ENCODE peak calls at places on chromosome 13, in ten cellular contexts. N, V, M, C, L, D, W, A, P and F are unnamed samples. For H3K4me1, the result is how much of the 10 kb centered on the place peaks cover.

GRCh38 chr13:51625555-51626345 is 41.5 kb downstream of the WDFY2 start:
- DNase-seq in C (no peak), V (no peak), M (no peak), P (no peak), L (peak), W (no peak), D (no peak), N (no peak), A (no peak), F (no peak)

GRCh38 chr13:99892189-99892588 is 79.4 kb downstream of the ZIC5 start:
- DNase-seq in C (peak), L (no peak), D (no peak), M (no peak), N (no peak), V (peak), W (no peak), A (no peak), P (no peak), F (no peak)

GRCh38 chr13:19633340-19634128 is at the start of gene MPHOSPH8:
- DNase-seq in W (peak), P (peak), C (peak), V (peak), L (peak), M (peak), D (peak), A (peak), N (peak), F (peak)

GRCh38 chr13:26759156-26759906 is 1.3 kb downstream of the GPR12 start:
- DNase-seq in P (no peak), C (peak), A (no peak), W (no peak), N (no peak), M (no peak), V (no peak), L (no peak), D (no peak), F (no peak)

GRCh38 chr13:21124853-21125252 is 51.5 kb downstream of the SKA3 start:
- DNase-seq in C (peak), A (no peak), M (no peak), L (no peak), D (no peak), V (no peak), P (no peak), N (no peak), W (no peak), F (no peak)

GRCh38 chr13:76884167-76884566 is 2.0 kb downstream of the KCTD12 start:
- DNase-seq in L (peak), N (no peak), A (no peak), V (peak), D (peak), W (peak), M (peak), C (peak), P (no peak), F (no peak)

GRCh38 chr13:34810996-34811395 is 131.1 kb upstream of the NBEA start:
- DNase-seq in V (no peak), D (no peak), W (no peak), A (no peak), C (no peak), M (no peak), L (no peak), N (no peak), P (no peak), F (no peak)

GRCh38 chr13:79056706-79057105 is 349.3 kb downstream of the RBM26 start:
- DNase-seq in V (no peak), W (no peak), L (no peak), D (no peak), A (no peak), N (no peak), C (peak), M (no peak), P (no peak), F (no peak)

GRCh38 chr13:92187378-92187989 is 789.1 kb downstream of the GPC5 start:
- DNase-seq in P (peak), D (no peak), M (no peak), A (no peak), W (no peak), L (no peak), C (peak), N (no peak), V (no peak), F (no peak)

GRCh38 chr13:21913010-21913409 is 242.1 kb downstream of the FGF9 start:
- DNase-seq in V (no peak), W (no peak), L (no peak), P (no peak), A (no peak), C (peak), M (no peak), N (no peak), D (no peak), F (no peak)

GRCh38 chr13:112226320-112227002 is 149.7 kb upstream of the SPACA7 start:
- DNase-seq in W (no peak), L (no peak), V (no peak), N (no peak), C (no peak), P (no peak), A (peak), D (peak), M (no peak), F (no peak)

GRCh38 chr13:51370116-51370515 is 30.6 kb downstream of the SERPINE3 start:
- DNase-seq in D (no peak), M (no peak), N (no peak), P (no peak), W (no peak), V (no peak), C (no peak), L (no peak), A (no peak), F (no peak)

GRCh38 chr13:46553521-46553885 is 533 bp downstream of the LRCH1 start:
- DNase-seq in V (no peak), C (peak), A (no peak), P (no peak), N (peak), D (no peak), M (no peak), L (no peak), W (peak), F (no peak)

GRCh38 chr13:79966039-79966438 is 374.9 kb downstream of the SPRY2 start:
- DNase-seq in C (no peak), N (no peak), A (no peak), M (no peak), D (no peak), V (no peak), W (no peak), P (no peak), L (no peak), F (no peak)

GRCh38 chr13:24052547-24052981 is 108.0 kb upstream of the SPATA13 start:
- DNase-seq in D (no peak), L (no peak), N (no peak), M (no peak), P (no peak), V (no peak), C (no peak), A (no peak), W (peak), F (no peak)

GRCh38 chr13:51793570-51794273 is 10.2 kb downstream of the DHRS12 start:
- DNase-seq in N (no peak), M (peak), V (no peak), W (peak), L (no peak), C (no peak), A (no peak), P (no peak), D (no peak), F (no peak)

GRCh38 chr13:114129649-114130062 is 2.8 kb downstream of the RASA3 start:
- DNase-seq in C (no peak), M (no peak), A (no peak), D (peak), N (no peak), L (no peak), V (no peak), W (peak), P (no peak), F (no peak)

GRCh38 chr13:106696719-106697118 is 128.8 kb upstream of the ARGLU1 start:
- DNase-seq in M (no peak), W (no peak), D (no peak), N (no peak), C (no peak), P (no peak), V (no peak), A (no peak), L (no peak), F (no peak)

GRCh38 chr13:73720216-73720840 is 413.9 kb downstream of the KLF12 start:
- DNase-seq in L (no peak), P (no peak), N (no peak), W (no peak), C (no peak), D (no peak), A (no peak), V (no peak), M (no peak), F (no peak)

GRCh38 chr13:51785592-51786424 is 18.2 kb downstream of the DHRS12 start:
- DNase-seq in L (peak), A (no peak), P (no peak), D (no peak), N (no peak), M (peak), V (no peak), C (no peak), W (peak), F (no peak)

GRCh38 chr13:99655351-99656091 is 154.2 kb downstream of the TM9SF2 start:
- DNase-seq in W (no peak), P (no peak), N (no peak), A (no peak), M (no peak), C (no peak), L (no peak), V (no peak), D (no peak), F (peak)

GRCh38 chr13:47480121-47480520 is 521.0 kb downstream of the SUCLA2 start:
- DNase-seq in C (no peak), P (no peak), D (no peak), W (no peak), M (no peak), L (no peak), N (no peak), A (no peak), V (no peak), F (no peak)

GRCh38 chr13:113567681-113568080 is 16.9 kb upstream of the TFDP1 start:
- DNase-seq in L (peak), V (no peak), W (no peak), M (no peak), P (no peak), C (no peak), N (peak), A (no peak), D (peak), F (peak)

GRCh38 chr13:41007359-41008118 is 11.6 kb downstream of the ELF1 start:
- DNase-seq in N (no peak), A (no peak), C (peak), W (no peak), P (no peak), D (no peak), L (no peak), V (no peak), M (no peak), F (no peak)
- H3K4me1 ChIP-seq in N (under half), A (half or more), C (under half), W (under half), P (under half), D (under half), L (half or more), V (under half), M (half or more), F (under half)

GRCh38 chr13:59094149-59094548 is 1069.6 kb downstream of the DIAPH3 start:
- DNase-seq in D (no peak), N (no peak), W (no peak), M (no peak), A (no peak), P (no peak), C (no peak), L (no peak), V (no peak), F (no peak)
- TF ChIP-seq POLR2AphosphoS5 in D (no peak), N (no peak), W (no peak), M (no peak), A (no peak), P (no peak), C (no peak), L (no peak), V (no peak), F (no peak)

DNA sequence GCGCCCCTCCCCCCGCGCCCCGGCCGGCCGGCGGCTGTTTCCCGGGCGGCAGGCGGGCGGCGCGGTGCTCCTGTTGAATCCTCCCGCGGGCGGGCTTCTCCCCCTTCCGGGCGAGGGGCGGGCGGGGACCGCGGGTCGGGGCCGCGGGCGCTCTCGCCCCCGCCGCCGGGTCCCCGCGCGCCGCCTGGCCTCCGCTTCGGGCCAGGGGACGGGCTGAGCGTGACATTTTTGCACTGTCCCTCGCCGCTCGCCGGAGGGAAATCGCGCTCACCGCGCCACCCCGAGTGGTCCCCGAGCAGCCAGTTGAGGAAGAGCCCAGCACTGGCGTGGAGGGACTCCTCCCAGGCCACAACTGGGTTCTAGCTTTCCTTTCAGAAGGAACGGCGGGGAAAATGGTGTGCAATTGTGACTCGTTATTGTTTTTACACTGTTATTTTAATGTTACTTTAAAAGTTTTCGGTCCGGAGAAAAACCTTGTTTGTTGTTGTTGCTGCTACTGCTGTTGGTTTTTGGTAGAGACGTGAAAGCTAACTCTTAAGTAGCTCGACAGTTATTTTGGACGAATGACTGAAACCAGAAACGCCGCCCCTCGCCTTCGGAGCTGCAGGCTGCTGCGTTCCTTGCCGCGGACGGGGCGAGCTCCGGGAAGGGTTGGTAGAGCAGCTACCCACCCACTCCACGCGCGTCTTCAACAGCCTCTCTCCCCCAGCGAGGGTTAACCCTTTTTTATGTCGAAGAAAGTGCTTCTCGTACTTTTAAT is 942 bp downstream of the PDS5B start:
- DNase-seq in L (peak), W (peak), P (no peak), C (peak), N (peak), A (peak), V (no peak), M (peak), D (peak), F (no peak)
- TF ChIP-seq CTCF in L (no peak), W (no peak), P (no peak), C (no peak), N (no peak), A (no peak), V (no peak), M (peak), D (no peak), F (peak)

GRCh38 chr13:110699148-110700145 is 6.5 kb downstream of the CARS2 start:
- DNase-seq in D (peak), N (no peak), C (no peak), M (no peak), W (peak), L (no peak), V (no peak), P (no peak), A (no peak), F (no peak)
- H3K4me1 ChIP-seq in D (under half), N (under half), C (under half), M (under half), W (under half), L (under half), V (under half), P (under half), A (under half), F (under half)

GRCh38 chr13:29165840-29166239 is 345.7 kb downstream of the MTUS2 start:
- DNase-seq in N (no peak), P (no peak), M (no peak), D (no peak), A (no peak), L (no peak), C (no peak), V (no peak), W (no peak), F (no peak)
- TF ChIP-seq POLR2AphosphoS5 in N (no peak), P (no peak), M (no peak), D (no peak), A (no peak), L (no peak), C (no peak), V (no peak), W (no peak), F (no peak)

GRCh38 chr13:38866649-38867048 is 124.0 kb downstream of the STOML3 start:
- DNase-seq in C (no peak), D (no peak), L (no peak), W (no peak), V (no peak), P (no peak), N (no peak), M (no peak), A (no peak), F (no peak)
- TF ChIP-seq CTCF in C (no peak), D (no peak), L (no peak), W (no peak), V (no peak), P (peak), N (no peak), M (no peak), A (no peak), F (no peak)

GRCh38 chr13:40631605-40632004 is 34.8 kb downstream of the FOXO1 start:
- DNase-seq in W (no peak), C (no peak), D (no peak), A (no peak), P (no peak), M (no peak), L (no peak), N (no peak), V (no peak), F (peak)

GRCh38 chr13:40629678-40630384 is 36.6 kb downstream of the FOXO1 start:
- DNase-seq in A (no peak), M (no peak), D (no peak), W (no peak), C (no peak), N (no peak), P (no peak), L (no peak), V (no peak), F (peak)

GRCh38 chr13:40635315-40635995 is 31.0 kb downstream of the FOXO1 start:
- DNase-seq in M (no peak), A (no peak), N (no peak), C (no peak), V (no peak), L (no peak), D (no peak), P (no peak), W (no peak), F (peak)

GRCh38 chr13:40637644-40638043 is 28.8 kb downstream of the FOXO1 start:
- DNase-seq in W (no peak), L (peak), N (no peak), P (no peak), C (no peak), A (no peak), M (no peak), D (no peak), V (no peak), F (no peak)

GRCh38 chr13:40632915-40633314 is 33.5 kb downstream of the FOXO1 start:
- DNase-seq in C (no peak), P (no peak), M (no peak), V (no peak), L (no peak), N (no peak), D (no peak), W (no peak), A (no peak), F (no peak)
- H3K4me1 ChIP-seq in C (half or more), P (under half), M (under half), V (under half), L (half or more), N (under half), D (under half), W (under half), A (under half), F (half or more)

GRCh38 chr13:75101997-75102720 is 379.8 kb downstream of the TBC1D4 start:
- DNase-seq in D (no peak), M (no peak), V (no peak), P (no peak), W (no peak), A (no peak), L (no peak), N (no peak), C (peak), F (no peak)
- TF ChIP-seq POLR2AphosphoS5 in D (no peak), M (no peak), V (no peak), P (no peak), W (no peak), A (no peak), L (no peak), N (no peak), C (no peak), F (no peak)

GRCh38 chr13:94800423-94800822 is 88.1 kb upstream of the SOX21 start:
- DNase-seq in P (no peak), N (no peak), V (no peak), A (no peak), W (no peak), C (no peak), L (no peak), D (no peak), M (no peak), F (peak)
- TF ChIP-seq CTCF in P (no peak), N (no peak), V (no peak), A (peak), W (no peak), C (peak), L (no peak), D (no peak), M (peak), F (no peak)

DNA sequence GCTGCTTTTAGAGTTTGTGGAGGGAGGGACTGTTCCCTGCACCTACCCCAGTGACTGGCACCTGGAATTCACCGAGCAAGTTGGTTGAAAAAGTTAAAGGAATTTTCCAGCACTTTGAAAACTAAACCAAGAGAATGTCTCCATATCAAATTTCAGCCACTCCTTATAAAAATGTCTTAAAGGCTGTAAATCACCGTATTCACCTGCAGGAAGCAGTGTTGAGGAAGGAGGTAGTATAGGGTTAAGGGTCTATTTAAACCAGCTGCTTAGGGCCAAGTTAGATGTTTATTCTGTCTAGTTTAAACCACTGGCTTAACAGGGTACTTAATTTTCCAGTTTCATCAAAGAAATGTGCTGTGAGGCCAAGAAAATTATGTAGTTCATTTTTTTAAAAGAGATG is 3.8 kb upstream of the RAB20 start:
- DNase-seq in W (no peak), D (no peak), C (peak), N (no peak), V (no peak), A (no peak), M (no peak), P (no peak), L (no peak), F (no peak)
- H3K4me1 ChIP-seq in W (under half), D (under half), C (under half), N (under half), V (under half), A (under half), M (under half), P (under half), L (under half), F (under half)